ENCODE peak calls at places on chromosomes 3 and 15, in seven cellular contexts. U is effector CD8-positive, alpha-beta T cell; F is GM12865; O is RPMI7951; I is AG09309; C is AG08395; G is brain pericyte. S is an unnamed sample.

GRCh38 chr3:39707314-39707909 is 102.0 kb upstream of the MYRIP start:
- DNase-seq in U (no peak), F (peak), O (peak), I (peak), C (peak), G (no peak), S (no peak)

GRCh38 chr3:40939113-40940070 is 259.9 kb upstream of the CTNNB1 start:
- DNase-seq in U (no peak), F (no peak), O (peak), I (no peak), C (no peak), G (no peak), S (no peak)

GRCh38 chr3:72346526-72346926 is 501.7 kb downstream of the SHQ1 start:
- DNase-seq in U (no peak), F (peak), O (peak), I (peak), C (peak), G (peak), S (no peak)

GRCh38 chr15:78564743-78565096 is 600 bp upstream of the CHRNA5 start:
- DNase-seq in U (no peak), F (no peak), O (no peak), I (no peak), C (no peak), G (no peak), S (no peak)

GRCh38 chr3:124351430-124352142 is 359.7 kb upstream of the ROPN1 start:
- DNase-seq in U (no peak), F (peak), O (peak), I (peak), C (peak), G (no peak), S (no peak)

GRCh38 chr3:177968891-177969290 is 567.3 kb upstream of the KCNMB2 start:
- DNase-seq in U (no peak), F (no peak), O (no peak), I (no peak), C (no peak), G (no peak), S (no peak)

GRCh38 chr15:63107895-63108546 is 13.6 kb upstream of the LACTB start:
- DNase-seq in U (no peak), F (no peak), O (peak), I (peak), C (peak), G (peak), S (no peak)

GRCh38 chr3:119891944-119892721 is 110.2 kb downstream of the NR1I2 start:
- DNase-seq in U (peak), F (peak), O (peak), I (peak), C (peak), G (peak), S (peak)

S was measured in posterior cingulate gyrus.